ENCODE peak calls at places on chromosomes 7 and 10, in four cellular contexts. E is GM12878, B is SK-N-SH, T is HepG2. S is an unnamed sample.

GRCh38 chr7:36855330-36855729 is 131.0 kb upstream of the AOAH start:
- DNase-seq in E (no peak), B (no peak), T (no peak), S (no peak)

GRCh38 chr10:60209874-60210584 is 179.6 kb downstream of the ANK3 start:
- DNase-seq in E (no peak), B (no peak), T (no peak), S (no peak)

GRCh38 chr10:68566955-68567354 is 6.8 kb downstream of the TET1 start:
- DNase-seq in E (no peak), B (no peak), T (no peak), S (no peak)

GRCh38 chr7:44990520-44991023 is 9.4 kb upstream of the CCM2 start:
- DNase-seq in E (no peak), B (no peak), T (no peak), S (no peak)

GRCh38 chr7:13742719-13743640 is 246.5 kb downstream of the ETV1 start:
- DNase-seq in E (no peak), B (peak), T (no peak), S (no peak)

GRCh38 chr10:15096661-15097010 is 519 bp upstream of the RPP38 start:
- DNase-seq in E (no peak), B (no peak), T (no peak), S (peak)

GRCh38 chr7:128259131-128260056 is 18.3 kb downstream of the LEP start:
- DNase-seq in E (no peak), B (no peak), T (no peak), S (no peak)

GRCh38 chr7:112152186-112152585 is 54.0 kb downstream of the DOCK4 start:
- DNase-seq in E (no peak), B (peak), T (no peak), S (no peak)

GRCh38 chr10:12193193-12193592 is 2.5 kb downstream of the NUDT5 start:
- DNase-seq in E (no peak), B (no peak), T (no peak), S (no peak)

GRCh38 chr7:18505870-18506460 is 10.4 kb downstream of the HDAC9 start:
- DNase-seq in E (no peak), B (no peak), T (no peak), S (no peak)

GRCh38 chr10:86849495-86849894 is 93.1 kb downstream of the BMPR1A start:
- DNase-seq in E (peak), B (no peak), T (no peak), S (no peak)

GRCh38 chr10:52032681-52033629 is 281.1 kb upstream of the DKK1 start:
- DNase-seq in E (no peak), B (no peak), T (no peak), S (no peak)

GRCh38 chr10:72783290-72783689 is 91.3 kb downstream of the MCU start:
- DNase-seq in E (no peak), B (no peak), T (no peak), S (no peak)

GRCh38 chr7:15424468-15424867 is 137.3 kb downstream of the AGMO start:
- DNase-seq in E (no peak), B (no peak), T (no peak), S (no peak)

GRCh38 chr10:68330852-68331454 is 911 bp upstream of the HNRNPH3 start:
- DNase-seq in E (no peak), B (no peak), T (no peak), S (no peak)

GRCh38 chr7:128121731-128122576 is 90.7 kb upstream of the LRRC4 start:
- DNase-seq in E (no peak), B (no peak), T (no peak), S (no peak)

GRCh38 chr10:71548494-71548846 is 151.8 kb downstream of the CDH23 start:
- DNase-seq in E (no peak), B (no peak), T (no peak), S (peak)

GRCh38 chr10:22701132-22701851 is 13.1 kb downstream of the PIP4K2A start:
- DNase-seq in E (no peak), B (no peak), T (no peak), S (no peak)

GRCh38 chr7:151438864-151439601 is 908 bp downstream of the CRYGN start:
- DNase-seq in E (no peak), B (no peak), T (no peak), S (no peak)

GRCh38 chr7:94270772-94271171 is 123.9 kb upstream of the COL1A2 start:
- DNase-seq in E (no peak), B (no peak), T (no peak), S (no peak)

GRCh38 chr10:114174462-114175190 is 623 bp upstream of the CCDC186 start:
- DNase-seq in E (no peak), B (no peak), T (no peak), S (no peak)

GRCh38 chr10:21510218-21511070 is 15.0 kb downstream of the SKIDA1 start:
- DNase-seq in E (no peak), B (no peak), T (no peak), S (no peak)

GRCh38 chr7:128178611-128179010 is 62.5 kb upstream of the LEP start:
- DNase-seq in E (no peak), B (no peak), T (no peak), S (no peak)

GRCh38 chr7:11524476-11525398 is 307.3 kb downstream of the THSD7A start:
- DNase-seq in E (no peak), B (no peak), T (no peak), S (no peak)

GRCh38 chr7:27010068-27010467 is 85.7 kb downstream of the HOXA1 start:
- DNase-seq in E (no peak), B (no peak), T (no peak), S (no peak)

GRCh38 chr7:24158976-24159375 is 125.0 kb upstream of the NPY start:
- DNase-seq in E (no peak), B (no peak), T (no peak), S (no peak)

GRCh38 chr10:61836888-61837747 is 64.4 kb upstream of the ARID5B start:
- DNase-seq in E (no peak), B (no peak), T (peak), S (no peak)

GRCh38 chr7:123863461-123863860 is 18.5 kb downstream of the HYAL4 start:
- DNase-seq in E (no peak), B (no peak), T (no peak), S (no peak)

GRCh38 chr10:60134548-60134947 is 228.2 kb upstream of the CCDC6 start:
- DNase-seq in E (no peak), B (no peak), T (no peak), S (no peak)

GRCh38 chr10:131843881-131844284 is 56.9 kb upstream of the PPP2R2D start:
- DNase-seq in E (no peak), B (no peak), T (no peak), S (no peak)

GRCh38 chr10:4807803-4808507 is 18.1 kb upstream of the AKR1E2 start:
- DNase-seq in E (no peak), B (no peak), T (peak), S (no peak)

GRCh38 chr10:4812041-4812440 is 14.0 kb upstream of the AKR1E2 start:
- DNase-seq in E (no peak), B (no peak), T (no peak), S (no peak)

GRCh38 chr10:4806534-4806933 is 19.5 kb upstream of the AKR1E2 start:
- DNase-seq in E (no peak), B (no peak), T (no peak), S (no peak)

GRCh38 chr10:4810093-4810492 is 15.9 kb upstream of the AKR1E2 start:
- DNase-seq in E (no peak), B (no peak), T (no peak), S (no peak)

DNA sequence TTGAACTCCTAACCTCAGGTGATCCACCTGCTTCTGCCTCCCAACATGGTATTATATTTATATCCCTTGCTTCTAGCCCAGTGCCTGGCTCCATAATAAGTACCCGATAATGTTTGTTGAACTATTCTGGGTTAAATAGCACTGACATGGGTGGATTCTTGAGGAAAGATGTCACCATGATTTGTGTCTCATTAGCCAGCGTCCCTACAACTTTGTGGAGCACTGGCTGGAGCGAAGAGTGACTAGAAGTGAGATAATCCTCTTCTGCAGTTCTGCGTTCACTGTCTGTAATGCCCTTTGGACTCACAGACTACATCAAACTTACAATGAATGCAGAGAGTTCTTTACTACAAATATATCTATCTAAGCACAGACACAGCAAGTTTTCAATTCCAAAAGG is 16.9 kb upstream of the AKR1E2 start:
- DNase-seq in E (no peak), B (no peak), T (peak), S (no peak)
- TF ChIP-seq NFIC in E (no peak), B (no peak), T (no peak), S (no peak)

GRCh38 chr10:118729200-118729599 is 25.6 kb downstream of the CACUL1 start:
- DNase-seq in E (no peak), B (no peak), T (no peak), S (no peak)
- TF ChIP-seq SMC3 in E (no peak), B (no peak), T (no peak), S (no peak)

DNA sequence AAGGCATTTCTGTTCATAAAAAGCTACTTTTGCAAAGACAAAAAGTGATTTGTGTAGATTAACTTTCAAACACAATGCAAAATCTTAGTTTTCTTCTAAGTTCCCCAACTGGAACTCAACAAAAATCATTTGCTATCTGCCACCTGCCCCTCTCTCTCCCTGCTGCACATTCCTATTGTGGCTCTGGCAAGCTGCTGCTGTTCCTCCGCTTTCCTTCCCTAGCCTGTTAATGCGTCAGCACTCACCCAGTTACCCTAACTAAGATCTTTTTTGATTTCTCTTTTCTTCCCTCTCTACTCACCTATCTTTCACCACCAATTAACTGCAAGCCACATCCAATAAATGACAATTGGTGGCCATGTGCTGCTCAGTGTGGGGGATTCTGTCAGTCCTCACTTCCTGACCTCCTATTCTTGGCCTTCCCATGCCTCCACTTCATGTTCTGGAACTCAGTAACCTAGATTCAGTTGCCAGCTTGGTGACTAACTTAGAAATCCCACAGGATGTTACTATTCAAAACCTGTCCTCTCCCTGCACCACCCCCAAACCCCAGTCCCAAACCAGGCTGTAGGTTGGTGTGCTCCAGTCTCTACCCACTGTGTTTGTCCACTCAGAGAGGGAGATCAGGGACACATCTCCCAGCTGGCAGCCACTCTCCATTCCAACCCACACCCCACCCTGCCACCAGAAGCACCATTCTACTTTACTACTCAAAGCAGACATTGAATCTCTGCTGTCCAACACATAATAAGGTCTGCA is 140.2 kb upstream of the CTTNBP2 start:
- DNase-seq in E (no peak), B (no peak), T (no peak), S (no peak)
- TF ChIP-seq NFIC in E (no peak), B (no peak), T (no peak), S (no peak)

GRCh38 chr10:124253006-124253405 is 159.6 kb upstream of the CHST15 start:
- DNase-seq in E (no peak), B (no peak), T (no peak), S (no peak)

GRCh38 chr10:124250506-124250905 is 157.1 kb upstream of the CHST15 start:
- DNase-seq in E (no peak), B (no peak), T (no peak), S (no peak)

GRCh38 chr10:124252097-124252715 is 158.8 kb upstream of the CHST15 start:
- DNase-seq in E (no peak), B (no peak), T (no peak), S (no peak)

GRCh38 chr10:124249812-124250432 is 156.5 kb upstream of the CHST15 start:
- DNase-seq in E (no peak), B (no peak), T (no peak), S (peak)

DNA sequence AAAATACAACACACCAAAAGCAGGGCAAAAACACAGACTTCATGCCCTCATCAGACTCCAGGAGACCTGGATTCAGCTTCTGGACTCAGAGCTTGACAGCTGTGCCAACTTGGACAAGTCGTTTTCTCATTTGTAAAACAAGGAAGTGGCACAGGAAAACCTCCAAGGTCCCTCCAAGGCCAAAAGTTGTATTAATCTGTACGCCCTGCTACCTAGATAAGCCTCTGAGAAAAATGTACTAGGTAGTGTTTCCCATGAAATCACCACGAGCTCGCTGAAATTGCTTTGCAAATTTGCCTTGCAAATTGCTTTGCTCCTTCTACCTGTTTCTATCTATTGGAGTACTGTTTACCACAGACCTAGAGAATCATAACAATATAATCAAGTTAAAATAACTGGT is 157.9 kb upstream of the CHST15 start:
- DNase-seq in E (peak), B (no peak), T (no peak), S (no peak)
- TF ChIP-seq SMC3 in E (no peak), B (no peak), T (no peak), S (no peak)

GRCh38 chr7:138878064-138878463 is 80.1 kb upstream of the ATP6V0A4 start:
- DNase-seq in E (no peak), B (no peak), T (no peak), S (no peak)

GRCh38 chr7:138878847-138879246 is 80.9 kb upstream of the ATP6V0A4 start:
- DNase-seq in E (no peak), B (no peak), T (no peak), S (no peak)

GRCh38 chr7:138872576-138872975 is 74.6 kb upstream of the ATP6V0A4 start:
- DNase-seq in E (no peak), B (no peak), T (no peak), S (no peak)

GRCh38 chr7:138876326-138876725 is 78.3 kb upstream of the ATP6V0A4 start:
- DNase-seq in E (no peak), B (no peak), T (no peak), S (no peak)

DNA sequence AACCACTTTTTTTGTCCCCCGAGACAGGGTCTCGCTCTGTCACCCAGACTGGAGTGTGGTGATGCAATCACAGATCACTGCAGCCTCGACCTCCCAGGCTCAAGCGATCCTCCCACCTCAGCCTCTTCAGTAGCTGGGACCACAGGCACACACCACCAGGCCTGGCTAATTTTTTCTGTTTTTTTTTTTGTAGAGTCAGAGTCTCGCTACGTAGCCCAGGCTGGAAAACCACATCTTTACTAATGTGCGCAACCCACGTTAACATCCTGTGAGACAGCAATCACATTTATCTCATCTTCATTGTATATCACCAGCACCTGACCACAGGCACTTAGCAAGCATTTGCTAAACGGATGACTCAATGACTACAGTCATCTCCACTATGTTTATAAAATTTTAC is 77.8 kb upstream of the ATP6V0A4 start:
- DNase-seq in E (no peak), B (no peak), T (no peak), S (no peak)
- TF ChIP-seq NFIC in E (no peak), B (peak), T (no peak), S (no peak)

DNA sequence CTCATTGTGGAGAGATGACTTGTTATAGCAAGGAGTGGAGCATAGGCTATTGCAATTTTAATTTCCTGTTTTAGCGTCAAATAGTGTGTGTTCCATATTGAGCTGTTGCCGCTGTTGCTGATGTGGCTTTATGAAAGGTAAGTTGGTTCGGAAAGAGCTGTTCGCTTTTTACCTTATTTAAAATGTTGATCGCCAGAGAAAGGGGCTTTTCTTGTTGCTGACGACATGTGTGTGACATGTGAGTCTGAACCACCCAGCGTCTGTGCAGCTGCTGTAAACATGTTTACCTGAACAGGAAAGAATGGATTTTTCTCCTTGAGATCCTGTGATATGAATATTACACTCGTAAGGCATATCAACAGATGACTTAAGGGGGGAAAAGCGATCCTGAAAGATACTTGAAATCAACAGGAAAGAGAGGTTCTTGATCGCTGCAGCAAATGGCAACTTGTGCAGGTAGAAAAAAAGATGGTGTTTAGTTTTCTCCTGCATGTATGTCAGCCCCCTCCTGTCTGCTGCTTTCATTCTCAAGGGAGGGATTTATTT is 2.5 kb downstream of the ZEB1 start:
- DNase-seq in E (no peak), B (peak), T (no peak), S (no peak)
- TF ChIP-seq SMC3 in E (no peak), B (no peak), T (no peak), S (no peak)

DNA sequence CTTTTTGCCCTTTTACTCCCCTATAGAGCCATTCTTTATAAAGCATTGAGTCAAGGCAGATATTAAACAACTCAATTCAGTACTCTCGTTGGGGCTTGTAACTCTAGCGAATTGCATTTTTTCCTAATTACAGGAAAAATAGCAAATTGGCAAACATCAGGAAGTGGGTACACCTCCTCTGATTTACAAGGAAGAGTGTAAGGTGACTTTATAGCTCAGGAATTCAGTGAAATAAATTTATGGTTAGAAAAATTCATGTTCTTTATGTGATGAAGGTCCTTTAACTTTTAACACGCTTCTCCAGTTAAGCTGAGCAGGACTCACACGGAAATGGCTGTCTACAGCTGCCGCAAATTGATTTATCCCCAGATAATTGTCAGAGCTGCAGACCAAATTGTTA is 151.0 kb upstream of the MKI67 start:
- DNase-seq in E (no peak), B (no peak), T (no peak), S (no peak)
- TF ChIP-seq NFIC in E (no peak), B (no peak), T (no peak), S (no peak)

GRCh38 chr7:77367976-77368375 is 48.2 kb downstream of the GSAP start:
- DNase-seq in E (no peak), B (no peak), T (no peak), S (no peak)

GRCh38 chr7:77370606-77371005 is 45.5 kb downstream of the GSAP start:
- DNase-seq in E (no peak), B (no peak), T (no peak), S (no peak)

DNA sequence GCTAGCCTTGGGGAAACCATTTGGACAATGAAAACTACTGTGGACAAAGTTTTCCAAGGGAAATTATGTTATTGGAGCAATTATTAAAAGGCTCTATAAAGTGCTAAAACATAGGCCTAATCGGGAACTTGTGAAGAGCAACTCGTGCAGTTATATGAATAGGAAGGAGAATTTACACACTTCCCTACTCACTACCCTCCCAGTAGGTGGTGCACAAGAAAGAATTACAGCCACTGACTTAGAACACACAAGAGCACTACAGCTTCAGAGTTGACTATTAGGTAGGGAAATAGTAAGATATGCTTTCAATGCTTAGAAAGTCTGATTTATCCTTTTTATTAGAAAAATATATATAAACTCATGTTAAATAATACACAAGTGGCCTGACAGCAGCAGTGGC is 47.2 kb downstream of the GSAP start:
- DNase-seq in E (no peak), B (no peak), T (no peak), S (no peak)
- TF ChIP-seq SMC3 in E (no peak), B (no peak), T (peak), S (no peak)